ENCODE peak calls at places on chromosomes 3 and 15, in nine cellular contexts. W, B, R, L, T, X, K, A and U are unnamed samples.
A peak's percentile ranks its signal among the peaks of the same experiment; 100 is the strongest.

GRCh38 chr15:57364282-57365007 is 11.9 kb upstream of the CGNL1 start:
- DNase-seq in W (peak; percentile 14), B (no peak), R (no peak), L (no peak), T (no peak), X (no peak), K (no peak), A (peak; percentile 17), U (no peak)

GRCh38 chr3:105965384-105965783 is 96.6 kb upstream of the CBLB start:
- DNase-seq in W (peak; percentile 77), B (no peak), R (no peak), L (no peak), T (no peak), X (no peak), K (no peak), A (peak; percentile 52), U (no peak)

GRCh38 chr15:100224206-100225185 is 117.3 kb downstream of the ADAMTS17 start:
- DNase-seq in W (no peak), B (no peak), R (peak; percentile 10), L (no peak), T (no peak), X (no peak), K (no peak), A (no peak), U (no peak)

GRCh38 chr15:60704129-60704528 is 225.2 kb upstream of the ICE2 start:
- DNase-seq in W (no peak), B (no peak), R (no peak), L (no peak), T (peak; percentile 49), X (no peak), K (no peak), A (no peak), U (no peak)

GRCh38 chr3:171838218-171838720 is 4.9 kb upstream of the TMEM212 start:
- DNase-seq in W (peak; percentile 94), B (no peak), R (peak; percentile 67), L (no peak), T (peak; percentile 20), X (peak; percentile 64), K (no peak), A (peak; percentile 78), U (no peak)

GRCh38 chr15:36612063-36612788 is 32.8 kb downstream of the CDIN1 start:
- DNase-seq in W (peak; percentile 49), B (no peak), R (no peak), L (no peak), T (no peak), X (no peak), K (no peak), A (peak; percentile 97), U (no peak)

GRCh38 chr3:25114532-25114931 is 313.5 kb upstream of the RARB start:
- DNase-seq in W (no peak), B (no peak), R (no peak), L (no peak), T (no peak), X (no peak), K (no peak), A (no peak), U (no peak)

GRCh38 chr15:82393671-82394070 is 35.9 kb upstream of the GOLGA6L9 start:
- DNase-seq in W (no peak), B (no peak), R (no peak), L (no peak), T (no peak), X (no peak), K (no peak), A (peak; percentile 72), U (no peak)

GRCh38 chr3:16589120-16589519 is 16.1 kb downstream of the DAZL start:
- DNase-seq in W (no peak), B (no peak), R (no peak), L (no peak), T (no peak), X (no peak), K (no peak), A (no peak), U (no peak)

GRCh38 chr3:152257246-152258074 is 11.3 kb upstream of the MBNL1 start:
- DNase-seq in W (no peak), B (no peak), R (no peak), L (no peak), T (no peak), X (no peak), K (no peak), A (peak; percentile 49), U (no peak)

GRCh38 chr15:74613953-74614743 is 1.5 kb upstream of the CLK3 start:
- DNase-seq in W (peak; percentile 77), B (no peak), R (no peak), L (peak; percentile 98), T (no peak), X (no peak), K (no peak), A (no peak), U (no peak)

GRCh38 chr3:46866720-46867549 is 3.7 kb upstream of the MYL3 start:
- DNase-seq in W (peak; percentile 38), B (peak; percentile 91), R (peak; percentile 93), L (peak; percentile 74), T (peak; percentile 84), X (peak; percentile 82), K (peak; percentile 50), A (peak; percentile 21), U (peak; percentile 84)

GRCh38 chr3:149585401-149585726 is 72.5 kb downstream of the WWTR1 start:
- DNase-seq in W (no peak), B (no peak), R (no peak), L (peak; percentile 21), T (no peak), X (no peak), K (no peak), A (no peak), U (no peak)

GRCh38 chr3:94875149-94875548 is 812.3 kb downstream of the NSUN3 start:
- DNase-seq in W (no peak), B (no peak), R (no peak), L (no peak), T (no peak), X (no peak), K (no peak), A (no peak), U (no peak)

GRCh38 chr3:14948609-14949038 is 1.2 kb downstream of the NR2C2 start:
- DNase-seq in W (no peak), B (no peak), R (no peak), L (no peak), T (no peak), X (no peak), K (no peak), A (no peak), U (no peak)
- TF ChIP-seq POLR2A in W (no peak), B (no peak), R (no peak), L (peak; percentile 61), T (peak; percentile 26), X (no peak), K (peak; percentile 55), A (no peak), U (peak; percentile 42)

DNA sequence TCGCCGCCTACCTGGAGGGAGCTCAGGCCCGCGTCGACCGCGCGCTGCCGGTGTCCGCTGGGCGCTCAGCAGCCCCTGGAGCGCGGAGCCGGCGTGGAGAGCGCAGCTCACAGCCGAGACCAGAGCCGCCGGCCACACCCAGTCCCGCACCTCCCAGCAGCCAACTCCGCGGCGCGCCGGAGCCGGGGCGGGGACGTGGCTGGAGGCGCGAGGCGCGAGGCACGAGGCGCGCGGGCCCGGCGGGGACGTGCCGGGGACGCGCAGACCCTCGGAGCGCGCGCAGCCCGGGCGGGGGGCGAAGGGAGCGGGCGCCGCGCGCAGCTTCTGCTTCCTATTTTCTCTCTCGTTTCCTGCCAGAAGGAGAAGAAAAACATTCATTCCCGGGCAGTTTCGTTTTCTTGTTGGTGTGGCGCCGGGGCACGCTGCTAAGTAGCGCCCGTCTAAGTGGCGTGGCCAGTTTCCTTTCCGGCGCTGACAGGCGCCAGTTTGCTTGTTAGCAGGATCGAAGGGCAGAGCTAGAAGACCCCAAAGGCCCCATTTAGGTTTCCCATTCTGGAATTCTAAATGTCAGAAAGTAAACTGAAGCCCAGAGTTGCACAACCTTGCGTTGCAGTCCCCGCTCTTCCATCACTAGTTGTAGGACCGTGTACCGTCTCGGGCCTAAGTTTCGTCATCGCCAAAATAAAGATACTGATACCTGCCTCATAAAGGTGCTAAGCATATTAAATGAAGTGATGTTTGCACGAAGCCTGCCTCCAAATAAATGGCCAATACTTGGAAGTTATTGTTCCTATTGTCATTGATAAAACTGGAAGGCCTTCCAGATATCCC is at the start of gene GNB4:
- DNase-seq in W (peak; percentile 96), B (peak; percentile 84), R (peak; percentile 91), L (peak; percentile 63), T (peak; percentile 62), X (peak; percentile 60), K (peak; percentile 91), A (peak; percentile 82), U (peak; percentile 70)
- TF ChIP-seq POLR2A in W (peak; percentile 87), B (no peak), R (no peak), L (no peak), T (no peak), X (peak; percentile 16), K (peak; percentile 30), A (peak; percentile 56), U (no peak)

GRCh38 chr3:50155491-50155878 is 361 bp downstream of the SEMA3F start:
- DNase-seq in W (no peak), B (no peak), R (no peak), L (no peak), T (no peak), X (no peak), K (no peak), A (no peak), U (no peak)

GRCh38 chr3:50156549-50156948 is 1.4 kb downstream of the SEMA3F start:
- DNase-seq in W (no peak), B (no peak), R (no peak), L (no peak), T (no peak), X (no peak), K (no peak), A (no peak), U (no peak)

GRCh38 chr3:50157821-50158556 is 2.9 kb downstream of the SEMA3F start:
- DNase-seq in W (peak; percentile 57), B (no peak), R (no peak), L (no peak), T (no peak), X (no peak), K (no peak), A (peak; percentile 44), U (no peak)

GRCh38 chr3:50155891-50156290 is 767 bp downstream of the SEMA3F start:
- DNase-seq in W (peak; percentile 42), B (no peak), R (no peak), L (no peak), T (no peak), X (no peak), K (no peak), A (no peak), U (no peak)

GRCh38 chr3:50156991-50157493 is 1.9 kb downstream of the SEMA3F start:
- DNase-seq in W (peak; percentile 54), B (no peak), R (no peak), L (no peak), T (peak; percentile 48), X (no peak), K (no peak), A (peak; percentile 40), U (no peak)
- TF ChIP-seq POLR2A in W (peak; percentile 96), B (no peak), R (no peak), L (no peak), T (peak; percentile 29), X (no peak), K (no peak), A (no peak), U (no peak)

GRCh38 chr3:133805702-133806475 is at the start of gene SRPRB:
- DNase-seq in W (peak; percentile 95), B (peak; percentile 95), R (peak; percentile 98), L (peak; percentile 87), T (peak; percentile 95), X (peak; percentile 88), K (peak; percentile 94), A (peak; percentile 92), U (peak; percentile 97)
- TF ChIP-seq POLR2A in W (no peak), B (no peak), R (no peak), L (peak; percentile 88), T (peak; percentile 73), X (peak; percentile 42), K (peak; percentile 77), A (peak; percentile 84), U (peak; percentile 93)

GRCh38 chr3:11310258-11310657 is 38.1 kb downstream of the ATG7 start:
- DNase-seq in W (no peak), B (no peak), R (no peak), L (no peak), T (no peak), X (no peak), K (no peak), A (no peak), U (no peak)
- TF ChIP-seq POLR2A in W (no peak), B (no peak), R (no peak), L (no peak), T (no peak), X (no peak), K (no peak), A (no peak), U (no peak)